ENCODE peak calls at places on chromosomes 16 and 17, in six cellular contexts. V, U, W, G, P and C are unnamed samples.

GRCh38 chr17:35341465-35341992 is 31.9 kb downstream of the SLFN11 start:
- DNase-seq in V (no peak), U (no peak), W (no peak), G (no peak), P (no peak), C (no peak)

GRCh38 chr17:13647551-13647950 is 45.8 kb upstream of the HS3ST3A1 start:
- DNase-seq in V (no peak), U (no peak), W (no peak), G (peak), P (no peak), C (no peak)

GRCh38 chr17:8142887-8143580 is 9.2 kb downstream of the PER1 start:
- DNase-seq in V (no peak), U (no peak), W (no peak), G (no peak), P (no peak), C (no peak)

GRCh38 chr17:35087731-35088646 is 24.5 kb upstream of the RFFL start:
- DNase-seq in V (peak), U (no peak), W (peak), G (peak), P (peak), C (no peak)

GRCh38 chr16:10930755-10931093 is 11.5 kb downstream of the DEXI start:
- DNase-seq in V (no peak), U (no peak), W (no peak), G (no peak), P (no peak), C (no peak)

GRCh38 chr17:81459224-81459623 is 53.4 kb downstream of the ACTG1 start:
- DNase-seq in V (peak), U (no peak), W (no peak), G (no peak), P (no peak), C (no peak)

GRCh38 chr16:75458029-75458428 is 6.5 kb downstream of the TMEM170A start:
- DNase-seq in V (no peak), U (no peak), W (no peak), G (no peak), P (no peak), C (no peak)

GRCh38 chr16:80158766-80159165 is 382.0 kb upstream of the DYNLRB2 start:
- DNase-seq in V (no peak), U (no peak), W (peak), G (no peak), P (peak), C (no peak)

GRCh38 chr17:40076101-40076498 is 13.3 kb downstream of the THRA start:
- DNase-seq in V (no peak), U (no peak), W (no peak), G (no peak), P (no peak), C (no peak)